ENCODE peak calls at places on chromosomes 5 and 9, in five cellular contexts. X is neural progenitor cell, G is fibroblast of lung, N is hepatocyte, M is PC-3. H is an unnamed sample.
A peak's percentile ranks its signal among the peaks of the same experiment; 100 is the strongest.

GRCh38 chr5:4228708-4229107 is 633.1 kb downstream of the IRX1 start:
- DNase-seq in N (no peak), G (no peak), X (no peak), M (no peak), H (no peak)

GRCh38 chr5:175247146-175247545 is 196.8 kb downstream of the DRD1 start:
- DNase-seq in M (peak; percentile 1), X (no peak), G (no peak), N (no peak), H (peak; percentile 24)

GRCh38 chr5:126471875-126472537 is 48.8 kb downstream of the GRAMD2B start:
- DNase-seq in G (peak; percentile 77), M (peak; percentile 65), X (no peak), N (peak; percentile 44), H (peak; percentile 88)

GRCh38 chr5:164207646-164208045 is 702.2 kb downstream of the MAT2B start:
- DNase-seq in M (no peak), N (no peak), X (no peak), G (no peak), H (no peak)

GRCh38 chr9:136990233-136990911 is 1.9 kb upstream of the PAXX start:
- DNase-seq in N (no peak), M (no peak), G (no peak), X (no peak), H (no peak)

GRCh38 chr9:122218885-122219855 is 9.6 kb downstream of the LHX6 start:
- DNase-seq in G (peak; percentile 36), M (no peak), N (no peak), X (peak; percentile 68), H (peak; percentile 38)

GRCh38 chr9:27292646-27293045 is 4.3 kb downstream of the EQTN start:
- DNase-seq in N (peak; percentile 27), G (no peak), M (no peak), X (peak; percentile 28), H (peak; percentile 81)

GRCh38 chr9:15834541-15834940 is 281.7 kb downstream of the CCDC171 start:
- DNase-seq in G (peak; percentile 58), N (peak; percentile 8), M (peak; percentile 52), X (no peak), H (no peak)

GRCh38 chr5:106454651-106455415 is 1215.9 kb downstream of the EFNA5 start:
- DNase-seq in N (peak; percentile 40), M (peak; percentile 89), X (peak; percentile 76), G (peak; percentile 52), H (peak; percentile 0)

GRCh38 chr9:29212590-29213373 is 1639.5 kb upstream of the C9orf72 start:
- DNase-seq in N (peak; percentile 61), M (peak; percentile 30), X (peak; percentile 72), G (no peak), H (peak; percentile 6)

GRCh38 chr9:71073494-71073893 is 47.9 kb downstream of the TRPM3 start:
- DNase-seq in M (no peak), X (no peak), N (no peak), G (no peak), H (no peak)

GRCh38 chr5:179164331-179165311 is 104.4 kb downstream of the ZNF354C start:
- DNase-seq in X (no peak), N (no peak), M (no peak), G (no peak), H (no peak)

GRCh38 chr5:7741415-7742065 is 109.4 kb downstream of the CFAP90 start:
- DNase-seq in M (no peak), X (no peak), N (no peak), G (no peak), H (no peak)

GRCh38 chr5:150672237-150672883 is 11.3 kb downstream of the MYOZ3 start:
- DNase-seq in M (peak; percentile 24), X (peak; percentile 65), N (peak; percentile 56), G (no peak), H (peak; percentile 56)

GRCh38 chr9:33287087-33287490 is 3.2 kb upstream of the NFX1 start:
- DNase-seq in N (peak; percentile 81), G (peak; percentile 81), M (peak; percentile 76), X (peak; percentile 65), H (peak; percentile 91)

DNA sequence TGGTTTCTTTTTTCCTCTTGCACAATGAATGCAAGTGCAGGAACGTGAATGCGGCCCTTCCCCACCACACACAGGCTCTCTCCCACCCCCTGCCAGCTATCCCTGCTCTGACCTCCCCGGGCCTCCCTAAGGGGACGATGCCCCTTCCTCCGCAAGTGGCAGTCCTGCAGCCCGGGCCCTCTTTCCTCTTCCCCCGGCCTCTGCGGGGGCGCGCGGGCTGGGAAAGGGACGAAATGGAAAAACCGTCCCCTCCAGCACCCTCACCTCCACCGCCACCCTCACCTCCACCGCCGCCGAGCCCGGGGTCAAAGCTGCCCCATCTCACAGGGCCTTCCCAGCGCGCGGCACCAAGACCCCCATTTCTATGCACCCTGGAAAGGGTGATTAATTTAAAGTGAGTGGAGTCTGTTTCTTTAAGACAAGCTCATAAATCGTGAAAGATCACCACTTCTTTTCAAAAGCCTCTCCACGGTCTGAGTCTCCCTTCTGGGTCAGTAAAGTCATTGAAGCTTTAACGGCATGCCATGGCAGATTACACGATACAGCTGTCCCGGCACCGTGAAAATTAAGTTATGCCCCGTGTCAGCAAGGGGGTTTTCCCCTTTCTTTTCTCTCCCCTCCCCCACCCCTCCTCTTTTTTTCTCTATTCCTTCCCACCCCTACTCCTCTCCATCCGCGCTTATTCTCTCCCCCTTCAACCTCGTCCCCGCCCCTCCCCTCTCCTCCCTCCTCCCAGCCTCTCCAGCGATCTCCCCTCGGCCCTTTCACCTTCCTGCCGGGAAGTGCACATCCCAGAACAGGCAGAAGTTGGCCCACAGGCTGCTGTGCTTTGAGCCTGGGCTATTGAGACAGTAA is 44.5 kb downstream of the GAS1 start:
- DNase-seq in G (no peak), X (peak; percentile 65), N (peak; percentile 7), M (no peak), H (peak; percentile 18)
- TF ChIP-seq EZH2 in G (no peak), X (no peak), N (no peak), M (no peak), H (no peak)

DNA sequence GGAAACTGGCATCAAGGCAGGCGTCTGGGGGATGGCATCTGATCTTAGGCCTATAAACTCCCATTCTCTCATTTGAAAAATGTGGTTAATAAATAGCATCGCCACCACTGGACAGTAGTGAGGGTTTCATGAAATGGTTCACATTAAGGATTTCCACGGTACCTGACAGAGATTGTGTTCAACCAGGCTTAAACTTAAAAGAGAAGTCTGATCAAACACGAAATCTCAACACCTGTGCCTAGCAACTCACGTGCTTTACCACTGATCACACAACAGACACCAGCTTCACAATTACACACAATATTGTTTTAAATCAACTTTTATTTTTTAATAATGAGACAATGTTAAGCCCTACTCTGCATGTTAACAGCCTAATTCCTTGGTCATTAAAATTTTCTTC is 2.9 kb downstream of the DENND1A start:
- DNase-seq in M (no peak), X (no peak), N (no peak), G (no peak), H (no peak)
- H3K4me2 ChIP-seq in M (no peak overlapping the region), X (peak overlapping the region; percentile 98), N (peak overlapping the region; percentile 88), G (no peak overlapping the region), H (peak overlapping the region; percentile 81)

GRCh38 chr9:134752476-134752875 is 110.9 kb downstream of the COL5A1 start:
- DNase-seq in X (no peak), M (no peak), G (no peak), N (no peak), H (no peak)

GRCh38 chr9:134757206-134757975 is 115.8 kb downstream of the COL5A1 start:
- DNase-seq in X (no peak), M (no peak), G (no peak), N (no peak), H (no peak)

GRCh38 chr9:134753191-134753590 is 111.6 kb downstream of the COL5A1 start:
- DNase-seq in N (no peak), X (no peak), M (no peak), G (no peak), H (no peak)

GRCh38 chr9:134751630-134752029 is 110.0 kb downstream of the COL5A1 start:
- DNase-seq in G (no peak), N (no peak), X (no peak), M (no peak), H (no peak)

GRCh38 chr9:134755221-134755907 is 113.8 kb downstream of the COL5A1 start:
- DNase-seq in N (no peak), X (no peak), G (no peak), M (no peak), H (no peak)
- TF ChIP-seq EZH2 in N (no peak), X (no peak), G (no peak), M (no peak), H (no peak)

GRCh38 chr9:114387678-114388431 is at the start of gene AKNA:
- DNase-seq in G (peak; percentile 77), X (peak; percentile 85), N (peak; percentile 88), M (no peak), H (peak; percentile 89)
- H3K4me2 ChIP-seq in G (peak within 1 kb of the TSS; percentile 100), X (peak within 1 kb of the TSS; percentile 77), N (peak within 1 kb of the TSS; percentile 94), M (no peak within 1 kb of the TSS), H (peak within 1 kb of the TSS; percentile 96)

DNA sequence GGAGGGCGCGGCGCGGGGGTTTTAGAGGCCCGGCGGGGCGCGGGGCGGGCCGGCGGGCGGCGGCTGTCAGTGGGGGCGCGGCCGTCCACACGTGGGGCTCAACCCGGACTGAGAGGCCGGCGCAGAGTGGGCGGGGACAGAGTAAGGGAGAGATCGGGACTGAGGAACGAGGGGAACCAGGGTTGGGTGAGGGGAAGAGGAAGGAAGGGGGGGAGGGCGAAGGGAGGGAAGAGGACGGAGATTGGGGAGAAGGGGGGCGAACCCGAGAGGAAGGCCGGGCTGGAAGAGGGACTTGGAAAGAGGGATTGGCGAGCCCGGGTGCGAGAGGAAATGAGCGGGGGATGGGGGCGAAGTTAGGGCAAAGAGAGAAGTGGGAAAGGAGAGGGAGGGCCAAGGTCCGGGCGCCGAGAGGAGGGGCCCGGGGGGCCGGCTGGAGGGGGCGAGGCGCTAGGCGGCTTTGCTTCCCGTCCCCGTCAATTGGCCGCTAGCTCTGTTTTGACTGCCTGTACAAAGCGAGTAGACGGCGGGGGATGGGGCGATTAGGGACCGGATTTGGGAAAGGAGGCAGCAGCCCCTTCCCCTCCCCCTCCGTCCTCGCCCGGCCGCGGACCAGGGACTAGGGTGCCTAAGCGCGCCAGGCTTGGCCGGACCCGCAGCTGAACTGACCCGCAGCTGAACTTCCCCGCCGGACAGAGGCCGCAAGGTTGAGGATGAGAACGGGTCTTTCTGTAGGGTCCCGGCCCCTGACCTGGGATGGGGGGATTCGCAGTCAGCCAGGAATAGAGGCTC is 398 bp upstream of the FBN2 start:
- DNase-seq in G (peak; percentile 82), M (peak; percentile 77), N (peak; percentile 93), X (peak; percentile 96), H (peak; percentile 79)
- TF ChIP-seq EZH2 in G (peak; percentile 36), M (no peak), N (no peak), X (no peak), H (no peak)

GRCh38 chr9:73371801-73372200 is 220.1 kb downstream of the ANXA1 start:
- DNase-seq in N (no peak), X (no peak), G (no peak), M (no peak), H (no peak)

DNA sequence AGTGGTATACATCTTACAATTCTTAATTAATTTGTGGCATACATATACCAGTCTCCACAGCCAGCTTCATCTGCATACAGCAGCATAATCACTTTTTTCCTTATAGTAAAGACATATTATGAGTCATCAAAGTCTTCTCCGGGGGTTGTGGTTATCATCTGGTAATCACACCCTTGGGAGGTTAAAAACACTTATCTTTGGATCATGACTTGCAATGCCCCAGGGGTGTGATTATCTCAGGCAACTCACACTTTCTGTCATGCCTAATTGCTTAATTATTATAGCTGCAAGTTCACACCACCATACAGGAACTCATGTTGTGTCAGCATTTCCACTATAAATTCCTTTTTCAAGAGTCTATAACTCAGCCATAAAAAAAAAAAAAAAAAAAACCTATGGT is 218.4 kb downstream of the ANXA1 start:
- DNase-seq in N (no peak), G (no peak), X (no peak), M (no peak), H (no peak)
- H3K4me2 ChIP-seq in N (no peak overlapping the region), G (no peak overlapping the region), X (no peak overlapping the region), M (no peak overlapping the region), H (no peak overlapping the region)

GRCh38 chr5:135034186-135034962 is at the start of gene PITX1:
- DNase-seq in X (peak; percentile 85), N (peak; percentile 92), G (peak; percentile 40), M (peak; percentile 65), H (peak; percentile 44)
- TF ChIP-seq EZH2 in X (peak; percentile 85), N (no peak), G (peak; percentile 61), M (no peak), H (peak; percentile 66)

H was measured in GM23248.